ENCODE peak calls at places on chromosomes 13 and 19, in eight cellular contexts. H, G, L, M, D, R, N and I are unnamed samples. For H3K4me1 and H3K36me3, the result is how much of the 10 kb centered on the place peaks cover.

GRCh38 chr13:97182065-97182890 is 39.9 kb upstream of the MBNL2 start:
- DNase-seq in D (no peak), N (no peak), L (no peak), R (no peak), G (no peak), H (no peak), M (no peak), I (no peak)

GRCh38 chr13:80339841-80340642 is 884 bp downstream of the SPRY2 start:
- DNase-seq in G (no peak), H (peak), M (peak), D (peak), R (peak), N (peak), L (peak), I (peak)

GRCh38 chr13:47997384-47997783 is 3.7 kb downstream of the SUCLA2 start:
- DNase-seq in R (no peak), M (no peak), N (no peak), G (no peak), D (no peak), H (no peak), L (no peak), I (no peak)

GRCh38 chr13:92900455-92900854 is 326.2 kb upstream of the GPC6 start:
- DNase-seq in G (no peak), D (no peak), H (no peak), M (peak), N (no peak), R (no peak), L (no peak), I (no peak)

GRCh38 chr19:57888494-57889231 is at the start of gene ZNF814:
- DNase-seq in R (peak), H (peak), L (peak), G (peak), N (peak), M (peak), D (peak), I (peak)

GRCh38 chr13:96796234-96796633 is 198.0 kb downstream of the OXGR1 start:
- DNase-seq in H (no peak), D (peak), G (no peak), R (peak), N (no peak), M (no peak), L (no peak), I (no peak)

GRCh38 chr19:32333227-32333626 is 12.2 kb upstream of the ZNF507 start:
- DNase-seq in R (no peak), L (no peak), G (no peak), N (no peak), H (no peak), D (no peak), M (no peak), I (no peak)

GRCh38 chr19:35824150-35824549 is 11.5 kb upstream of the PRODH2 start:
- DNase-seq in R (no peak), M (no peak), N (no peak), H (no peak), D (no peak), G (no peak), L (no peak), I (no peak)

GRCh38 chr13:76164290-76164689 is 528.2 kb downstream of the LMO7 start:
- DNase-seq in N (peak), M (no peak), L (no peak), D (no peak), H (no peak), R (no peak), G (no peak), I (no peak)

GRCh38 chr13:108787709-108788394 is 158.4 kb downstream of the MYO16 start:
- DNase-seq in D (no peak), H (peak), R (no peak), N (no peak), L (no peak), M (no peak), G (no peak), I (no peak)

GRCh38 chr13:37621811-37622361 is 23.3 kb upstream of the POSTN start:
- DNase-seq in D (peak), M (peak), R (peak), L (peak), G (no peak), H (no peak), N (no peak), I (no peak)

GRCh38 chr19:35355851-35356460 is 2.3 kb upstream of the FFAR3 start:
- DNase-seq in H (no peak), M (peak), D (no peak), R (no peak), N (no peak), L (peak), G (no peak), I (no peak)

GRCh38 chr13:78595819-78596700 is 7.3 kb downstream of the POU4F1 start:
- DNase-seq in M (no peak), N (no peak), L (peak), G (no peak), R (no peak), H (peak), D (no peak), I (no peak)

GRCh38 chr19:46357846-46358583 is 11.1 kb downstream of the PPP5C start:
- DNase-seq in D (peak), R (no peak), H (no peak), L (no peak), G (no peak), N (no peak), M (peak), I (no peak)

GRCh38 chr13:59103004-59103768 is 1060.5 kb downstream of the DIAPH3 start:
- DNase-seq in R (peak), D (no peak), M (peak), H (peak), G (no peak), L (peak), N (no peak), I (no peak)

GRCh38 chr19:43526884-43527859 is at the start of gene ETHE1:
- DNase-seq in L (peak), R (peak), G (peak), D (peak), M (peak), N (peak), H (peak), I (peak)

GRCh38 chr19:11887618-11888531 is at the start of gene ZNF69:
- DNase-seq in L (peak), R (peak), N (peak), D (peak), M (peak), G (peak), H (peak), I (peak)

GRCh38 chr13:112842343-112842856 is 126.6 kb upstream of the MCF2L start:
- DNase-seq in R (no peak), G (peak), N (no peak), M (peak), D (no peak), L (no peak), H (no peak), I (no peak)

GRCh38 chr19:43789029-43789428 is 8.3 kb upstream of the KCNN4 start:
- DNase-seq in N (no peak), G (no peak), M (peak), R (peak), D (peak), L (peak), H (no peak), I (no peak)

GRCh38 chr13:83325454-83325853 is 556.8 kb downstream of the SLITRK1 start:
- DNase-seq in L (peak), G (no peak), N (peak), R (peak), M (peak), H (no peak), D (peak), I (no peak)

GRCh38 chr13:59715591-59715990 is 448.1 kb downstream of the DIAPH3 start:
- DNase-seq in M (no peak), L (no peak), N (no peak), G (no peak), H (no peak), R (no peak), D (no peak), I (no peak)

GRCh38 chr19:4199699-4200293 is 17.3 kb downstream of the ANKRD24 start:
- DNase-seq in R (no peak), D (no peak), N (no peak), L (no peak), G (no peak), M (no peak), H (peak), I (no peak)

GRCh38 chr19:45152504-45153338 is 8.1 kb downstream of the NKPD1 start:
- DNase-seq in N (no peak), L (peak), R (peak), H (peak), D (peak), G (no peak), M (peak), I (peak)

GRCh38 chr13:112697756-112698655 is 8.2 kb downstream of the ATP11A start:
- DNase-seq in L (no peak), G (no peak), D (peak), R (peak), N (no peak), M (no peak), H (no peak), I (no peak)

GRCh38 chr19:10888421-10888866 is 17.1 kb downstream of the CARM1 start:
- DNase-seq in G (no peak), N (no peak), R (no peak), M (no peak), D (no peak), L (no peak), H (peak), I (no peak)

GRCh38 chr19:35216026-35216832 is 12.3 kb downstream of the FAM187B start:
- DNase-seq in N (peak), G (no peak), M (no peak), D (peak), H (no peak), R (no peak), L (no peak), I (no peak)

GRCh38 chr19:39969266-39969665 is 1.7 kb upstream of the PSMC4 start:
- DNase-seq in N (peak), D (peak), R (peak), H (no peak), M (no peak), L (peak), G (no peak), I (peak)

GRCh38 chr13:40026741-40027140 is 371.3 kb downstream of the COG6 start:
- DNase-seq in D (no peak), M (no peak), L (no peak), R (no peak), H (no peak), N (no peak), G (no peak), I (no peak)

GRCh38 chr19:33420821-33421220 is 47.3 kb downstream of the CEBPG start:
- DNase-seq in M (no peak), L (no peak), D (no peak), R (no peak), N (no peak), G (no peak), H (no peak), I (no peak)

GRCh38 chr19:57465680-57466381 is 8.9 kb upstream of the VN1R1 start:
- DNase-seq in R (no peak), D (peak), L (peak), G (no peak), N (peak), M (peak), H (peak), I (no peak)

GRCh38 chr13:73060251-73061160 is 1.7 kb downstream of the KLF5 start:
- DNase-seq in L (peak), G (no peak), N (peak), M (peak), D (peak), R (peak), H (peak), I (peak)

GRCh38 chr13:90302113-90302512 is 1045.4 kb upstream of the MIR17HG start:
- DNase-seq in M (peak), N (peak), G (no peak), D (peak), H (no peak), R (peak), L (peak), I (no peak)

GRCh38 chr13:90293793-90294361 is 1053.6 kb upstream of the MIR17HG start:
- DNase-seq in L (no peak), M (no peak), D (peak), R (no peak), G (no peak), N (no peak), H (no peak), I (no peak)

GRCh38 chr13:90300015-90300414 is 1047.5 kb upstream of the MIR17HG start:
- DNase-seq in D (no peak), N (no peak), G (no peak), R (no peak), M (no peak), L (no peak), H (no peak), I (no peak)

DNA sequence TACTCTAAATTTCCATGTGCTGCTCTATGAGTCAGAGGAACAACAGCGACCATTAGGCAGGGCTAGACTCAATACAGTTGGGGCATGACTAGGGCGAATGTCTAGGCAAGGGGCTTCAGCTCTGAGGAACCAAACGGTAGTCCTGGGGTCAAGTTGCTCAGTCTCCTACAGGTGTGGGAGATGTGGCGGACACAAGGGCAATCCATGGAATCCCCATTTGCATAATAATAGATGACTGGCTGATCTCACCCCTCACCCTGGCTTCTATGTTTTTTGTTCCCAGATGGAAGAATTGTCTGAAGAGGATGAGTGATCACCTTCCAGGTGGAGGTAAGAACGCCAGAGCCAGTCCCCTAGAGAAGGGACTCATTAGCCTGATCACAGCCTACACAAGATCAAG is 1048.2 kb upstream of the MIR17HG start:
- DNase-seq in N (no peak), L (no peak), D (no peak), G (no peak), H (no peak), M (no peak), R (no peak), I (no peak)
- H3K4me1 ChIP-seq in N (under half), L (under half), D (under half), G (under half), H (under half), M (under half), R (under half), I (under half)

DNA sequence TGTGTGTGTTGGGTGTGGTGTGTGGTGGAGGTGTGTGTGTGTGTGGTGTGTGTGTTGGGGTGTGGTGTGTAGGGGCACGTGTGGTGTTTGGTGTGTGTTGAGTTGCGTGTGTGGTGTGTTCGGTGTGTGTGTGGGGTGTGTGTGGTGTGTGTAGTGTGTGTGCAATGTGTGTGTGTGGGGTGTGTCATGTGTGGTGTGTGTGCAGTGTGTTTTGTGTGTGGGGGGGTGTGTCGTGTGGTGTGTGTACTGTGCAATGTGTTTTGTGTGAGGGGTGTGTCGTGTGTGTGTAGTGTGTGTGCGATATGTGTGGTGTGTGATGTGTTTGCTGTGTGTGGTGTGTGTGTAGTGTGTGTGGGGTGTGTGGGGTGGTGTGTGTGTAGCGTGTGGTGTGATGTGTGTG is 6.0 kb upstream of the KPTN start:
- DNase-seq in L (no peak), G (no peak), M (no peak), H (no peak), N (no peak), R (no peak), D (no peak), I (no peak)
- H3K36me3 ChIP-seq in L (under half), G (under half), M (under half), H (under half), N (under half), R (half or more), D (under half), I (under half)

GRCh38 chr13:99226493-99226892 is 25.8 kb downstream of the UBAC2 start:
- DNase-seq in M (no peak), N (no peak), R (no peak), G (no peak), L (peak), D (no peak), H (no peak), I (no peak)
- H3K4me1 ChIP-seq in M (under half), N (under half), R (under half), G (under half), L (under half), D (under half), H (under half), I (under half)

DNA sequence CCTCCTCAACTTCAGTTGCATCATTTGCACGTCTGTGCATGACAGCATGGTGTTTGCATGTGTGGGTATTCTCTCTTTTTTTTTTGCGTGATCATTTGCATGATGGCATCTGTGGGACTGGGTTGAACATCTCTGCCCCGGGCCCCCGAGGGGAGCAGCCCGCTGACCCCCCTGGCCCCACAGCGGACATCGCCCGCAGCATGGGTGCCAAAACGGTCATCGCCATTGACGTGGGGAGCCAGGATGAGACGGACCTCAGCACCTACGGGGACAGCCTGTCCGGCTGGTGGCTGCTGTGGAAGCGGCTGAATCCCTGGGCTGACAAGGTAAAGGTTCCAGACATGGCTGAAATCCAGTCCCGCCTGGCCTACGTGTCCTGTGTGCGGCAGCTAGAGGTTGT is 23.1 kb downstream of the PNPLA6 start:
- DNase-seq in L (no peak), M (no peak), G (no peak), N (no peak), R (no peak), D (no peak), H (no peak), I (no peak)
- H3K36me3 ChIP-seq in L (under half), M (under half), G (under half), N (under half), R (under half), D (under half), H (under half), I (under half)

DNA sequence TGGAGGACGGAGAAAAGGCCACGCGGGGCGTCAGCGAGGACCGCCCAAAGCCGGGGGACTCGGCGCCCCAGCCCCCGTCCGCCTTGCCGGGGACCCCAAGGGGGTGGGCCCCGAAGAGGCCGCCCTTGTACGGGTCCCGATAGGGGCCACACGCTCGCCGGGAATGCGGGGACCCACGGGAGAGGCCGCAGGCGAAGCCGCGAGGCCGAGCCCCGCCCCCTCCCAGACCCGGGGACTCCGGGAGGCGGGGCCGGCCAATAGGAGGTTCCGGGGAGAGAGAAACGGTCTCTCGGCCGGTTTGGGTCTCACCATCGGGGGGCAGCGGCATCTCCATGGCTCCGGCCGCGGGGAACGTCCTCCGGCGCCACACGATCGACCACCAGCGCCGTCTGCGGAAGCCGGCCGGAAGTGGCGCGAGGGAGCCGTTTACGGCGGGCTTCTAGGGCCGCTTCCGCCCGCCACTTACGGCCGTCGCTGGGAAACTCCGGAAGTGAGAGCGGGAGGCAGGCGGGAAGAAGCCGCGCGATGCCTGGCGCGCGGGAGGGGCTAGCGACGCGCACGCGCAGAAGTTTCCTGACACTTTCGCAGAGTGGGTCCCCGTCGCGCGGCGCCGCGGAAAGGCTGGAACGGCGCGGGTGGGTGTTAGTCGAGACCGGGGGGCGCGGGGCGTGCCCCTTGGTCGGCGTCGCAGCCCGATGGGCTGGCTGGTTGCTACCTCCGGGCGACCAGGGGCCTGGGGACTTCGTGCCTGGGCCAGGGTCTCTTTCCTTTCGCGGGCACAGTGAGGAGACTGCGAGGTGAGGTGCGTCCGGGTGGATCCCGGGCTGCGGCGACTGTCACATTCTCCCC is at the start of gene CHERP:
- DNase-seq in L (peak), D (peak), M (peak), H (peak), N (peak), R (peak), G (peak), I (peak)
- H3K4me1 ChIP-seq in L (under half), D (under half), M (under half), H (under half), N (under half), R (under half), G (under half), I (under half)

GRCh38 chr19:618247-618619 is 15.1 kb downstream of the POLRMT start:
- DNase-seq in N (no peak), H (no peak), M (no peak), R (no peak), G (no peak), L (no peak), D (no peak), I (no peak)

GRCh38 chr19:617551-618246 is 15.6 kb downstream of the POLRMT start:
- DNase-seq in M (no peak), R (no peak), D (no peak), G (no peak), L (no peak), H (no peak), N (no peak), I (no peak)

GRCh38 chr19:619286-620002 is 13.9 kb downstream of the POLRMT start:
- DNase-seq in R (no peak), G (no peak), D (no peak), N (no peak), M (no peak), H (no peak), L (no peak), I (no peak)

GRCh38 chr19:620166-620862 is 13.0 kb downstream of the POLRMT start:
- DNase-seq in N (no peak), R (no peak), D (no peak), M (no peak), G (no peak), H (no peak), L (no peak), I (no peak)

DNA sequence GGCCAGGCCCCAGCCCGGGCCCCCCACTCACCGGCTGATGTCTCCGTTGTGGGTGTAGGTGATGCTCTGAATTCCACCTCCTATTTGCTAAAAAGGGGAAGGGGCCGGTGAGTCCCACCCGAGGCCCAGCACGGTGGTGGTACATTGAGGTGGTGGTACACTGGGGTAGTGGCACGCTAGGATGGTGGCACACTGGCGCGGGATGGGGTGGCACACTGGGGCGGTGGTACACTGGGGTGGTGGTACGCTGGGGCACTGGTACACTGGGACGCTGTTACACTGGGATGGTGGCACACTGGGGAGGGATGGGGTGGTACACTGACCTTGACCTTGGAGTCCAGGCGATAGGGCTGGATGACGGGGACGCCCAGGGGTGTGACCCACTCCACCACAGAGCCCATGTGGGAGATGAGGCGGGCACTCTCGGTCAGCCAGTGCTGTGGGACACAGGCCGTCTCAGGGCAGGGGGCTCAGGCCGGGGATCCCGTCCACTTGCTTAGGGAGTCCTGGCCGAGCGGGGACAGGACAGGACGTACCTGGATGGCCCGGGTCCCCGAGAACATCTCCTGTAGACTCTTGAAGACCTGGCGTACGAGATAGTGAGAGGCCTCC is 14.6 kb downstream of the POLRMT start:
- DNase-seq in G (no peak), H (no peak), N (no peak), M (no peak), D (no peak), L (no peak), R (no peak), I (no peak)
- H3K36me3 ChIP-seq in G (under half), H (under half), N (under half), M (under half), D (under half), L (under half), R (under half), I (under half)

GRCh38 chr19:16581971-16582343 is 9.7 kb upstream of the SLC35E1 start:
- DNase-seq in N (peak), M (no peak), L (peak), R (no peak), H (no peak), D (peak), G (no peak), I (no peak)
- H3K4me1 ChIP-seq in N (half or more), M (under half), L (under half), R (half or more), H (under half), D (under half), G (under half), I (under half)